ENCODE peak calls at places on chromosome X, in ten cellular contexts. One of them, this sample, is unnamed.

GRCh38 chrX:7069556-7069955 is 78.0 kb upstream of the STS start:
- DNase-seq in cardiac muscle cell: no peak
- DNase-seq in esophagus squamous epithelium: no peak
- DNase-seq in psoas muscle: no peak
- DNase-seq in body of pancreas: no peak
- DNase-seq in Karpas-422: no peak
- DNase-seq in CD8-positive, alpha-beta memory T cell: no peak
- DNase-seq in tibial artery: no peak
- DNase-seq in mucosa of descending colon: no peak
- DNase-seq in OCI-LY7: no peak
- DNase-seq in this sample: no peak

GRCh38 chrX:136121788-136122187 is 25.5 kb upstream of the FHL1 start:
- DNase-seq in cardiac muscle cell: peak; percentile 2
- DNase-seq in esophagus squamous epithelium: no peak
- DNase-seq in psoas muscle: no peak
- DNase-seq in body of pancreas: no peak
- DNase-seq in Karpas-422: no peak
- DNase-seq in CD8-positive, alpha-beta memory T cell: no peak
- DNase-seq in tibial artery: no peak
- DNase-seq in mucosa of descending colon: no peak
- DNase-seq in OCI-LY7: no peak
- DNase-seq in this sample: no peak

GRCh38 chrX:131752493-131753198 is 208.8 kb downstream of the OR13H1 start:
- DNase-seq in cardiac muscle cell: no peak
- DNase-seq in esophagus squamous epithelium: peak; percentile 6
- DNase-seq in psoas muscle: peak; percentile 67
- DNase-seq in body of pancreas: peak; percentile 91
- DNase-seq in Karpas-422: peak; percentile 90
- DNase-seq in CD8-positive, alpha-beta memory T cell: no peak
- DNase-seq in tibial artery: no peak
- DNase-seq in mucosa of descending colon: peak; percentile 61
- DNase-seq in OCI-LY7: no peak
- DNase-seq in this sample: no peak

GRCh38 chrX:12610079-12610478 is 181.1 kb upstream of the PRPS2 start:
- DNase-seq in cardiac muscle cell: peak; percentile 60
- DNase-seq in esophagus squamous epithelium: no peak
- DNase-seq in psoas muscle: no peak
- DNase-seq in body of pancreas: no peak
- DNase-seq in Karpas-422: no peak
- DNase-seq in CD8-positive, alpha-beta memory T cell: no peak
- DNase-seq in tibial artery: no peak
- DNase-seq in mucosa of descending colon: no peak
- DNase-seq in OCI-LY7: no peak
- DNase-seq in this sample: peak; percentile 37

GRCh38 chrX:129144172-129145038 is 378.9 kb downstream of the SMARCA1 start:
- DNase-seq in cardiac muscle cell: peak; percentile 0
- DNase-seq in esophagus squamous epithelium: no peak
- DNase-seq in psoas muscle: no peak
- DNase-seq in body of pancreas: no peak
- DNase-seq in Karpas-422: no peak
- DNase-seq in CD8-positive, alpha-beta memory T cell: no peak
- DNase-seq in tibial artery: no peak
- DNase-seq in mucosa of descending colon: no peak
- DNase-seq in OCI-LY7: no peak
- DNase-seq in this sample: no peak

GRCh38 chrX:66919280-66919832 is 280.5 kb upstream of the EDA2R start:
- DNase-seq in cardiac muscle cell: no peak
- DNase-seq in esophagus squamous epithelium: no peak
- DNase-seq in psoas muscle: no peak
- DNase-seq in body of pancreas: no peak
- DNase-seq in Karpas-422: no peak
- DNase-seq in CD8-positive, alpha-beta memory T cell: no peak
- DNase-seq in tibial artery: no peak
- DNase-seq in mucosa of descending colon: no peak
- DNase-seq in OCI-LY7: no peak
- DNase-seq in this sample: no peak

GRCh38 chrX:15235001-15235400 is 34.9 kb downstream of the ASB9 start:
- DNase-seq in cardiac muscle cell: no peak
- DNase-seq in esophagus squamous epithelium: no peak
- DNase-seq in psoas muscle: no peak
- DNase-seq in body of pancreas: no peak
- DNase-seq in Karpas-422: no peak
- DNase-seq in CD8-positive, alpha-beta memory T cell: no peak
- DNase-seq in tibial artery: no peak
- DNase-seq in mucosa of descending colon: no peak
- DNase-seq in OCI-LY7: no peak
- DNase-seq in this sample: no peak

GRCh38 chrX:41559662-41560061 is 112.5 kb downstream of the NYX start:
- DNase-seq in cardiac muscle cell: peak; percentile 77
- DNase-seq in esophagus squamous epithelium: no peak
- DNase-seq in psoas muscle: no peak
- DNase-seq in body of pancreas: no peak
- DNase-seq in Karpas-422: no peak
- DNase-seq in CD8-positive, alpha-beta memory T cell: no peak
- DNase-seq in tibial artery: no peak
- DNase-seq in mucosa of descending colon: no peak
- DNase-seq in OCI-LY7: no peak
- DNase-seq in this sample: no peak

GRCh38 chrX:48957477-48957826 is at the start of gene OTUD5:
- DNase-seq in cardiac muscle cell: no peak
- DNase-seq in esophagus squamous epithelium: no peak
- DNase-seq in psoas muscle: peak; percentile 67
- DNase-seq in body of pancreas: peak; percentile 70
- DNase-seq in Karpas-422: peak; percentile 89
- DNase-seq in CD8-positive, alpha-beta memory T cell: peak; percentile 73
- DNase-seq in tibial artery: peak; percentile 47
- DNase-seq in mucosa of descending colon: peak; percentile 84
- DNase-seq in OCI-LY7: peak; percentile 79
- DNase-seq in this sample: peak; percentile 57

GRCh38 chrX:1389181-1389992 is 2.5 kb downstream of the SLC25A6 start:
- DNase-seq in cardiac muscle cell: no peak
- DNase-seq in esophagus squamous epithelium: no peak
- DNase-seq in psoas muscle: peak; percentile 22
- DNase-seq in body of pancreas: no peak
- DNase-seq in Karpas-422: no peak
- DNase-seq in CD8-positive, alpha-beta memory T cell: no peak
- DNase-seq in tibial artery: no peak
- DNase-seq in mucosa of descending colon: peak; percentile 48
- DNase-seq in OCI-LY7: no peak
- DNase-seq in this sample: no peak

GRCh38 chrX:70508296-70508911 is 63.8 kb downstream of the DLG3 start:
- DNase-seq in cardiac muscle cell: peak; percentile 23
- DNase-seq in esophagus squamous epithelium: no peak
- DNase-seq in psoas muscle: no peak
- DNase-seq in body of pancreas: no peak
- DNase-seq in Karpas-422: no peak
- DNase-seq in CD8-positive, alpha-beta memory T cell: no peak
- DNase-seq in tibial artery: no peak
- DNase-seq in mucosa of descending colon: no peak
- DNase-seq in OCI-LY7: no peak
- DNase-seq in this sample: no peak

GRCh38 chrX:2894885-2895292 is 34.2 kb downstream of the ARSD start:
- DNase-seq in cardiac muscle cell: peak; percentile 38
- DNase-seq in esophagus squamous epithelium: no peak
- DNase-seq in psoas muscle: no peak
- DNase-seq in body of pancreas: peak; percentile 65
- DNase-seq in Karpas-422: no peak
- DNase-seq in CD8-positive, alpha-beta memory T cell: no peak
- DNase-seq in tibial artery: no peak
- DNase-seq in mucosa of descending colon: no peak
- DNase-seq in OCI-LY7: no peak
- DNase-seq in this sample: peak; percentile 87

GRCh38 chrX:17160971-17161370 is 214.0 kb upstream of the NHS start:
- DNase-seq in cardiac muscle cell: no peak
- DNase-seq in esophagus squamous epithelium: no peak
- DNase-seq in psoas muscle: no peak
- DNase-seq in body of pancreas: no peak
- DNase-seq in Karpas-422: peak; percentile 47
- DNase-seq in CD8-positive, alpha-beta memory T cell: no peak
- DNase-seq in tibial artery: no peak
- DNase-seq in mucosa of descending colon: no peak
- DNase-seq in OCI-LY7: no peak
- DNase-seq in this sample: no peak

GRCh38 chrX:135327299-135327698 is 18.0 kb downstream of the ETDC start:
- DNase-seq in cardiac muscle cell: peak; percentile 86
- DNase-seq in esophagus squamous epithelium: no peak
- DNase-seq in psoas muscle: no peak
- DNase-seq in body of pancreas: no peak
- DNase-seq in Karpas-422: no peak
- DNase-seq in CD8-positive, alpha-beta memory T cell: no peak
- DNase-seq in tibial artery: no peak
- DNase-seq in mucosa of descending colon: no peak
- DNase-seq in OCI-LY7: no peak
- DNase-seq in this sample: no peak

GRCh38 chrX:112837531-112837930 is 3.1 kb downstream of the AMOT start:
- DNase-seq in cardiac muscle cell: no peak
- DNase-seq in esophagus squamous epithelium: no peak
- DNase-seq in psoas muscle: no peak
- DNase-seq in body of pancreas: no peak
- DNase-seq in Karpas-422: no peak
- DNase-seq in CD8-positive, alpha-beta memory T cell: no peak
- DNase-seq in tibial artery: no peak
- DNase-seq in mucosa of descending colon: no peak
- DNase-seq in OCI-LY7: no peak
- DNase-seq in this sample: no peak

DNA sequence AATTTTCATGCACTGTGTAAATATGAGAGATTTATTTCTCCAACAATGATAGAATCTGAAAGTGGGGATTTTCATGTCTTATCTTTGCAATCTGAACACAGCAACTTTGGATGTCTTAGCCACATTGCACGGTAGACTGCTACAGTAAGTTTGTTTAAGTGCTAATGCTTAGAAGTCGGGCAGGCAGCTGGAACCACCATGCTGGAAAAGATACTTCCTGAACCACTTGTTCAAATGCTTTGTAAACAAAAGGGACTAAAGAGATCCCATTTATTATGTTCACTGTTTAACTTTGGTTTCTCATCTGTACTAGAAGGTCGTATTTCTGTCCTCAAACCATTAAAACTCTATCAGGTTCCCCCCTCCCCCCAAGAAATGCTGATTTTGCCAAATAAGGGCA is 555.9 kb upstream of the DIPK2B start:
- DNase-seq in cardiac muscle cell: no peak
- DNase-seq in esophagus squamous epithelium: no peak
- DNase-seq in psoas muscle: no peak
- DNase-seq in body of pancreas: no peak
- DNase-seq in Karpas-422: no peak
- DNase-seq in CD8-positive, alpha-beta memory T cell: no peak
- DNase-seq in tibial artery: no peak
- DNase-seq in mucosa of descending colon: no peak
- DNase-seq in OCI-LY7: no peak
- DNase-seq in this sample: no peak
- H3K4me1 ChIP-seq in cardiac muscle cell: no peaks in the 10 kb centered on the region
- H3K4me1 ChIP-seq in esophagus squamous epithelium: peaks cover 6% of the 10 kb centered on the region
- H3K4me1 ChIP-seq in psoas muscle: no peaks in the 10 kb centered on the region
- H3K4me1 ChIP-seq in body of pancreas: no peaks in the 10 kb centered on the region
- H3K4me1 ChIP-seq in Karpas-422: no peaks in the 10 kb centered on the region
- H3K4me1 ChIP-seq in CD8-positive, alpha-beta memory T cell: peaks cover 67% of the 10 kb centered on the region
- H3K4me1 ChIP-seq in tibial artery: no peaks in the 10 kb centered on the region
- H3K4me1 ChIP-seq in mucosa of descending colon: peaks cover 9% of the 10 kb centered on the region
- H3K4me1 ChIP-seq in OCI-LY7: no peaks in the 10 kb centered on the region
- H3K4me1 ChIP-seq in this sample: no peaks in the 10 kb centered on the region

DNA sequence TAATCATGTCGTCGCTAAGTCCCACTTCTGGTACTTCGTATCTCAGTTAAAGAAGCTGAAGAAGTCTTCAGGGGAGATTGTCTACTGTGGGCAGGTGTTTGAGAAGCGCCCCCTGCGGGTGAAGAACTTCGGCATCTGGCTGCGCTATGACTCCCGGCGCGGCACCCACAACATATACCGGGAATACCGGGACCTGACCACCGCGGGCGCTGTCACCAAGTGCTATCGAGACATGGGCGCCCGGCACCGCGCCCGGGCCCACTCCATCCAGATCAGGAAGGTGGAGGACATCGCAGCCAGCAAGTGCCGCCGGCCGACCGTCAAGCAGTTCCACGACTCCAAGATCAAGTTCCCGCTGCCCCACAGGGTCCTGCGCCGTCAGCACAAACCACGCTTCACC is 11.3 kb downstream of the PNCK start:
- DNase-seq in cardiac muscle cell: peak; percentile 33
- DNase-seq in esophagus squamous epithelium: no peak
- DNase-seq in psoas muscle: peak; percentile 43
- DNase-seq in body of pancreas: peak; percentile 77
- DNase-seq in Karpas-422: peak; percentile 74
- DNase-seq in CD8-positive, alpha-beta memory T cell: peak; percentile 40
- DNase-seq in tibial artery: peak; percentile 40
- DNase-seq in mucosa of descending colon: peak; percentile 56
- DNase-seq in OCI-LY7: peak; percentile 31
- DNase-seq in this sample: no peak
- H3K4me3 ChIP-seq in cardiac muscle cell: no peak overlapping the region
- H3K4me3 ChIP-seq in esophagus squamous epithelium: no peak overlapping the region
- H3K4me3 ChIP-seq in psoas muscle: no peak overlapping the region
- H3K4me3 ChIP-seq in body of pancreas: no peak overlapping the region
- H3K4me3 ChIP-seq in Karpas-422: no peak overlapping the region
- H3K4me3 ChIP-seq in CD8-positive, alpha-beta memory T cell: no peak overlapping the region
- H3K4me3 ChIP-seq in tibial artery: no peak overlapping the region
- H3K4me3 ChIP-seq in mucosa of descending colon: no peak overlapping the region
- H3K4me3 ChIP-seq in OCI-LY7: no peak overlapping the region
- H3K4me3 ChIP-seq in this sample: no peak overlapping the region

DNA sequence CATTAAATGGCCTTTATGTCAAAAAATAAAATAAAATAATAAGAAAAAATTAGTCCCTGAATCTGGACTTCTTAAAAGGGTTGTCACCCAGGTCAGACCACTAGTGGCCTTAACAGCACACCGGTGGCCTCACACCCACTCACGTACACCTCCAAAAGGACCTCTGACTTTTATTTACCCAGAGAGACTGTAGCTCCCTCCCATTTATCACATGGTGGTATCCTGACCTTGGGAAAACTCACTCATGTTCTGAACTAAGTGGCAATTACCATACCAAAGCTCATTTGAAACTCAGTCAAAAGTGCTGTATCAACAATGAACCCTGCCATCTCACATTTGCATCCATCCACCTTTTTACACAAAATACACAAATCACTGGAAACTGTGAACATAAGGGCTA is 53.1 kb upstream of the MAP3K15 start:
- DNase-seq in cardiac muscle cell: no peak
- DNase-seq in esophagus squamous epithelium: no peak
- DNase-seq in psoas muscle: no peak
- DNase-seq in body of pancreas: no peak
- DNase-seq in Karpas-422: no peak
- DNase-seq in CD8-positive, alpha-beta memory T cell: no peak
- DNase-seq in tibial artery: no peak
- DNase-seq in mucosa of descending colon: no peak
- DNase-seq in OCI-LY7: no peak
- DNase-seq in this sample: no peak
- H3K4me1 ChIP-seq in cardiac muscle cell: peaks cover 15% of the 10 kb centered on the region
- H3K4me1 ChIP-seq in esophagus squamous epithelium: no peaks in the 10 kb centered on the region
- H3K4me1 ChIP-seq in psoas muscle: peaks cover 6% of the 10 kb centered on the region
- H3K4me1 ChIP-seq in body of pancreas: no peaks in the 10 kb centered on the region
- H3K4me1 ChIP-seq in Karpas-422: peaks cover 29% of the 10 kb centered on the region
- H3K4me1 ChIP-seq in CD8-positive, alpha-beta memory T cell: no peaks in the 10 kb centered on the region
- H3K4me1 ChIP-seq in tibial artery: no peaks in the 10 kb centered on the region
- H3K4me1 ChIP-seq in mucosa of descending colon: peaks cover 4% of the 10 kb centered on the region
- H3K4me1 ChIP-seq in OCI-LY7: peaks cover 39% of the 10 kb centered on the region
- H3K4me1 ChIP-seq in this sample: peaks cover 9% of the 10 kb centered on the region

DNA sequence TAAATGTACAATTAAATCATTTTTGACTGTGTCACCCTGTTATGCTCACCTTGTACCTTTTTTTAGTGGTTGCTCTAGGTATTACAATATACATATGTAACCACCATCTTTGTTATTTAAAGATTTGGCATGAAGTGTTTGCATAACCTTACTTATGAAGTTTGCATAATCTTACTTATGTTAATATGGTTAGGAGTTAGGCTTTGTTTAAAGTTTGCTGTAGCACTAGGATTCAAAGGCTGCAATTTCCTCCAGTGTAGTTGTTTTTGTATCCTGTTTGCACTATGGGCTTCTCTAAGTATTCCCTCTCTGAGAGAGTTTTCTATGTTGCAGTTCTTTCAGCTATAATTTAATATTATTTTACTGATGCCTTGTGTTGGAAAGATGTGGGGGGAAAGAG is 15.0 kb upstream of the GSPT2 start:
- DNase-seq in cardiac muscle cell: no peak
- DNase-seq in esophagus squamous epithelium: no peak
- DNase-seq in psoas muscle: no peak
- DNase-seq in body of pancreas: no peak
- DNase-seq in Karpas-422: no peak
- DNase-seq in CD8-positive, alpha-beta memory T cell: no peak
- DNase-seq in tibial artery: no peak
- DNase-seq in mucosa of descending colon: no peak
- DNase-seq in OCI-LY7: no peak
- DNase-seq in this sample: no peak
- H3K4me3 ChIP-seq in cardiac muscle cell: no peak overlapping the region
- H3K4me3 ChIP-seq in esophagus squamous epithelium: no peak overlapping the region
- H3K4me3 ChIP-seq in psoas muscle: no peak overlapping the region
- H3K4me3 ChIP-seq in body of pancreas: no peak overlapping the region
- H3K4me3 ChIP-seq in Karpas-422: no peak overlapping the region
- H3K4me3 ChIP-seq in CD8-positive, alpha-beta memory T cell: no peak overlapping the region
- H3K4me3 ChIP-seq in tibial artery: no peak overlapping the region
- H3K4me3 ChIP-seq in mucosa of descending colon: no peak overlapping the region
- H3K4me3 ChIP-seq in OCI-LY7: no peak overlapping the region
- H3K4me3 ChIP-seq in this sample: no peak overlapping the region

This sample was measured in SJCRH30.